ENCODE peak calls at places on chromosomes 11 and 22, in seven cellular contexts. One of them, this sample, is unnamed.

GRCh38 chr22:31344369-31345330 is 1.5 kb downstream of the PATZ1 start:
- DNase-seq in stimulated activated effector memory CD8-positive, alpha-beta T cell treated with anti-CD3 and anti-CD28 coated beads, Interleukin-12 subunit alpha, Interleukin-12 subunit beta, amount 100 ng/mL, for 72 hours: no peak
- DNase-seq in stimulated activated CD4-positive, alpha-beta T cell treated with anti-CD3 and anti-CD28 coated beads, Interleukin-2, amount 100 ng/mL, for 24 hours: peak
- DNase-seq in germinal center: peak
- DNase-seq in T-helper 2 cell: peak
- DNase-seq in amygdala: no peak
- DNase-seq in mammary epithelial cell: no peak
- DNase-seq in this sample: peak

GRCh38 chr11:107702723-107703122 is 9.1 kb downstream of the SLN start:
- DNase-seq in stimulated activated CD4-positive, alpha-beta T cell treated with anti-CD3 and anti-CD28 coated beads, Interleukin-2, amount 100 ng/mL, for 24 hours: no peak
- DNase-seq in stimulated activated effector memory CD8-positive, alpha-beta T cell treated with anti-CD3 and anti-CD28 coated beads, Interleukin-12 subunit alpha, Interleukin-12 subunit beta, amount 100 ng/mL, for 72 hours: no peak
- DNase-seq in T-helper 2 cell: no peak
- DNase-seq in amygdala: no peak
- DNase-seq in germinal center: no peak
- DNase-seq in mammary epithelial cell: no peak
- DNase-seq in this sample: no peak

GRCh38 chr11:43072096-43072495 is 239.7 kb upstream of the API5 start:
- DNase-seq in amygdala: no peak
- DNase-seq in T-helper 2 cell: no peak
- DNase-seq in stimulated activated CD4-positive, alpha-beta T cell treated with anti-CD3 and anti-CD28 coated beads, Interleukin-2, amount 100 ng/mL, for 24 hours: no peak
- DNase-seq in stimulated activated effector memory CD8-positive, alpha-beta T cell treated with anti-CD3 and anti-CD28 coated beads, Interleukin-12 subunit alpha, Interleukin-12 subunit beta, amount 100 ng/mL, for 72 hours: no peak
- DNase-seq in mammary epithelial cell: no peak
- DNase-seq in germinal center: no peak
- DNase-seq in this sample: no peak

GRCh38 chr11:87007938-87008337 is 29.8 kb upstream of the TMEM135 start:
- DNase-seq in germinal center: no peak
- DNase-seq in stimulated activated effector memory CD8-positive, alpha-beta T cell treated with anti-CD3 and anti-CD28 coated beads, Interleukin-12 subunit alpha, Interleukin-12 subunit beta, amount 100 ng/mL, for 72 hours: no peak
- DNase-seq in mammary epithelial cell: no peak
- DNase-seq in T-helper 2 cell: no peak
- DNase-seq in amygdala: no peak
- DNase-seq in stimulated activated CD4-positive, alpha-beta T cell treated with anti-CD3 and anti-CD28 coated beads, Interleukin-2, amount 100 ng/mL, for 24 hours: no peak
- DNase-seq in this sample: no peak

GRCh38 chr11:35579557-35580396 is 38.5 kb upstream of the FJX1 start:
- DNase-seq in T-helper 2 cell: no peak
- DNase-seq in stimulated activated effector memory CD8-positive, alpha-beta T cell treated with anti-CD3 and anti-CD28 coated beads, Interleukin-12 subunit alpha, Interleukin-12 subunit beta, amount 100 ng/mL, for 72 hours: no peak
- DNase-seq in mammary epithelial cell: peak
- DNase-seq in amygdala: no peak
- DNase-seq in germinal center: no peak
- DNase-seq in stimulated activated CD4-positive, alpha-beta T cell treated with anti-CD3 and anti-CD28 coated beads, Interleukin-2, amount 100 ng/mL, for 24 hours: no peak
- DNase-seq in this sample: no peak

GRCh38 chr11:102177974-102178631 is 67.9 kb downstream of the YAP1 start:
- DNase-seq in germinal center: peak
- DNase-seq in amygdala: no peak
- DNase-seq in mammary epithelial cell: peak
- DNase-seq in stimulated activated effector memory CD8-positive, alpha-beta T cell treated with anti-CD3 and anti-CD28 coated beads, Interleukin-12 subunit alpha, Interleukin-12 subunit beta, amount 100 ng/mL, for 72 hours: no peak
- DNase-seq in T-helper 2 cell: no peak
- DNase-seq in stimulated activated CD4-positive, alpha-beta T cell treated with anti-CD3 and anti-CD28 coated beads, Interleukin-2, amount 100 ng/mL, for 24 hours: no peak
- DNase-seq in this sample: no peak

GRCh38 chr11:63671322-63672155 is at the start of gene ATL3:
- DNase-seq in mammary epithelial cell: peak
- DNase-seq in amygdala: peak
- DNase-seq in stimulated activated CD4-positive, alpha-beta T cell treated with anti-CD3 and anti-CD28 coated beads, Interleukin-2, amount 100 ng/mL, for 24 hours: peak
- DNase-seq in stimulated activated effector memory CD8-positive, alpha-beta T cell treated with anti-CD3 and anti-CD28 coated beads, Interleukin-12 subunit alpha, Interleukin-12 subunit beta, amount 100 ng/mL, for 72 hours: peak
- DNase-seq in T-helper 2 cell: peak
- DNase-seq in germinal center: peak
- DNase-seq in this sample: peak

GRCh38 chr11:2207773-2208621 is 36.4 kb upstream of the TH start:
- DNase-seq in mammary epithelial cell: peak
- DNase-seq in stimulated activated CD4-positive, alpha-beta T cell treated with anti-CD3 and anti-CD28 coated beads, Interleukin-2, amount 100 ng/mL, for 24 hours: peak
- DNase-seq in T-helper 2 cell: no peak
- DNase-seq in amygdala: no peak
- DNase-seq in stimulated activated effector memory CD8-positive, alpha-beta T cell treated with anti-CD3 and anti-CD28 coated beads, Interleukin-12 subunit alpha, Interleukin-12 subunit beta, amount 100 ng/mL, for 72 hours: no peak
- DNase-seq in germinal center: no peak
- DNase-seq in this sample: no peak

GRCh38 chr11:45089251-45089650 is 57.2 kb upstream of the PRDM11 start:
- DNase-seq in germinal center: no peak
- DNase-seq in stimulated activated effector memory CD8-positive, alpha-beta T cell treated with anti-CD3 and anti-CD28 coated beads, Interleukin-12 subunit alpha, Interleukin-12 subunit beta, amount 100 ng/mL, for 72 hours: no peak
- DNase-seq in T-helper 2 cell: no peak
- DNase-seq in stimulated activated CD4-positive, alpha-beta T cell treated with anti-CD3 and anti-CD28 coated beads, Interleukin-2, amount 100 ng/mL, for 24 hours: no peak
- DNase-seq in mammary epithelial cell: peak
- DNase-seq in amygdala: peak
- DNase-seq in this sample: no peak

GRCh38 chr11:75663808-75664207 is 5.0 kb downstream of the MAP6 start:
- DNase-seq in T-helper 2 cell: no peak
- DNase-seq in stimulated activated effector memory CD8-positive, alpha-beta T cell treated with anti-CD3 and anti-CD28 coated beads, Interleukin-12 subunit alpha, Interleukin-12 subunit beta, amount 100 ng/mL, for 72 hours: no peak
- DNase-seq in amygdala: no peak
- DNase-seq in stimulated activated CD4-positive, alpha-beta T cell treated with anti-CD3 and anti-CD28 coated beads, Interleukin-2, amount 100 ng/mL, for 24 hours: no peak
- DNase-seq in germinal center: no peak
- DNase-seq in mammary epithelial cell: no peak
- DNase-seq in this sample: no peak

GRCh38 chr22:44192098-44192810 is 11.5 kb downstream of the PARVG start:
- DNase-seq in germinal center: no peak
- DNase-seq in stimulated activated CD4-positive, alpha-beta T cell treated with anti-CD3 and anti-CD28 coated beads, Interleukin-2, amount 100 ng/mL, for 24 hours: peak
- DNase-seq in amygdala: no peak
- DNase-seq in T-helper 2 cell: peak
- DNase-seq in stimulated activated effector memory CD8-positive, alpha-beta T cell treated with anti-CD3 and anti-CD28 coated beads, Interleukin-12 subunit alpha, Interleukin-12 subunit beta, amount 100 ng/mL, for 72 hours: peak
- DNase-seq in mammary epithelial cell: peak
- DNase-seq in this sample: peak

GRCh38 chr11:110029714-110030113 is 63.5 kb upstream of the ZC3H12C start:
- DNase-seq in germinal center: no peak
- DNase-seq in T-helper 2 cell: no peak
- DNase-seq in stimulated activated CD4-positive, alpha-beta T cell treated with anti-CD3 and anti-CD28 coated beads, Interleukin-2, amount 100 ng/mL, for 24 hours: no peak
- DNase-seq in stimulated activated effector memory CD8-positive, alpha-beta T cell treated with anti-CD3 and anti-CD28 coated beads, Interleukin-12 subunit alpha, Interleukin-12 subunit beta, amount 100 ng/mL, for 72 hours: no peak
- DNase-seq in mammary epithelial cell: no peak
- DNase-seq in amygdala: no peak
- DNase-seq in this sample: no peak

GRCh38 chr11:131962818-131963217 is 592.4 kb downstream of the NTM start:
- DNase-seq in amygdala: no peak
- DNase-seq in germinal center: no peak
- DNase-seq in T-helper 2 cell: no peak
- DNase-seq in stimulated activated effector memory CD8-positive, alpha-beta T cell treated with anti-CD3 and anti-CD28 coated beads, Interleukin-12 subunit alpha, Interleukin-12 subunit beta, amount 100 ng/mL, for 72 hours: no peak
- DNase-seq in mammary epithelial cell: no peak
- DNase-seq in stimulated activated CD4-positive, alpha-beta T cell treated with anti-CD3 and anti-CD28 coated beads, Interleukin-2, amount 100 ng/mL, for 24 hours: no peak
- DNase-seq in this sample: no peak

GRCh38 chr11:78830277-78830676 is 255.6 kb upstream of the NARS2 start:
- DNase-seq in germinal center: no peak
- DNase-seq in amygdala: no peak
- DNase-seq in T-helper 2 cell: no peak
- DNase-seq in mammary epithelial cell: no peak
- DNase-seq in stimulated activated effector memory CD8-positive, alpha-beta T cell treated with anti-CD3 and anti-CD28 coated beads, Interleukin-12 subunit alpha, Interleukin-12 subunit beta, amount 100 ng/mL, for 72 hours: no peak
- DNase-seq in stimulated activated CD4-positive, alpha-beta T cell treated with anti-CD3 and anti-CD28 coated beads, Interleukin-2, amount 100 ng/mL, for 24 hours: no peak
- DNase-seq in this sample: no peak

GRCh38 chr11:32421992-32422391 is 13.3 kb downstream of the WT1 start:
- DNase-seq in germinal center: no peak
- DNase-seq in mammary epithelial cell: no peak
- DNase-seq in amygdala: no peak
- DNase-seq in stimulated activated CD4-positive, alpha-beta T cell treated with anti-CD3 and anti-CD28 coated beads, Interleukin-2, amount 100 ng/mL, for 24 hours: no peak
- DNase-seq in stimulated activated effector memory CD8-positive, alpha-beta T cell treated with anti-CD3 and anti-CD28 coated beads, Interleukin-12 subunit alpha, Interleukin-12 subunit beta, amount 100 ng/mL, for 72 hours: no peak
- DNase-seq in T-helper 2 cell: no peak
- DNase-seq in this sample: no peak

GRCh38 chr11:66233301-66233700 is 35.1 kb upstream of the RAB1B start:
- DNase-seq in T-helper 2 cell: no peak
- DNase-seq in stimulated activated CD4-positive, alpha-beta T cell treated with anti-CD3 and anti-CD28 coated beads, Interleukin-2, amount 100 ng/mL, for 24 hours: no peak
- DNase-seq in amygdala: no peak
- DNase-seq in stimulated activated effector memory CD8-positive, alpha-beta T cell treated with anti-CD3 and anti-CD28 coated beads, Interleukin-12 subunit alpha, Interleukin-12 subunit beta, amount 100 ng/mL, for 72 hours: no peak
- DNase-seq in germinal center: no peak
- DNase-seq in mammary epithelial cell: no peak
- DNase-seq in this sample: no peak

GRCh38 chr11:134511255-134511654 is 99.2 kb upstream of the B3GAT1 start:
- DNase-seq in mammary epithelial cell: no peak
- DNase-seq in stimulated activated effector memory CD8-positive, alpha-beta T cell treated with anti-CD3 and anti-CD28 coated beads, Interleukin-12 subunit alpha, Interleukin-12 subunit beta, amount 100 ng/mL, for 72 hours: no peak
- DNase-seq in T-helper 2 cell: no peak
- DNase-seq in stimulated activated CD4-positive, alpha-beta T cell treated with anti-CD3 and anti-CD28 coated beads, Interleukin-2, amount 100 ng/mL, for 24 hours: no peak
- DNase-seq in germinal center: no peak
- DNase-seq in amygdala: no peak
- DNase-seq in this sample: no peak

GRCh38 chr11:66278396-66279091 is 569 bp downstream of the CNIH2 start:
- DNase-seq in germinal center: no peak
- DNase-seq in T-helper 2 cell: no peak
- DNase-seq in stimulated activated effector memory CD8-positive, alpha-beta T cell treated with anti-CD3 and anti-CD28 coated beads, Interleukin-12 subunit alpha, Interleukin-12 subunit beta, amount 100 ng/mL, for 72 hours: no peak
- DNase-seq in amygdala: no peak
- DNase-seq in stimulated activated CD4-positive, alpha-beta T cell treated with anti-CD3 and anti-CD28 coated beads, Interleukin-2, amount 100 ng/mL, for 24 hours: no peak
- DNase-seq in mammary epithelial cell: no peak
- DNase-seq in this sample: no peak

GRCh38 chr22:29769723-29770321 is 2.7 kb downstream of the UQCR10 start:
- DNase-seq in stimulated activated CD4-positive, alpha-beta T cell treated with anti-CD3 and anti-CD28 coated beads, Interleukin-2, amount 100 ng/mL, for 24 hours: no peak
- DNase-seq in T-helper 2 cell: no peak
- DNase-seq in amygdala: no peak
- DNase-seq in germinal center: no peak
- DNase-seq in mammary epithelial cell: no peak
- DNase-seq in stimulated activated effector memory CD8-positive, alpha-beta T cell treated with anti-CD3 and anti-CD28 coated beads, Interleukin-12 subunit alpha, Interleukin-12 subunit beta, amount 100 ng/mL, for 72 hours: no peak
- DNase-seq in this sample: no peak

GRCh38 chr11:16326679-16327297 is 29.6 kb downstream of the SOX6 start:
- DNase-seq in stimulated activated CD4-positive, alpha-beta T cell treated with anti-CD3 and anti-CD28 coated beads, Interleukin-2, amount 100 ng/mL, for 24 hours: no peak
- DNase-seq in T-helper 2 cell: no peak
- DNase-seq in germinal center: no peak
- DNase-seq in stimulated activated effector memory CD8-positive, alpha-beta T cell treated with anti-CD3 and anti-CD28 coated beads, Interleukin-12 subunit alpha, Interleukin-12 subunit beta, amount 100 ng/mL, for 72 hours: no peak
- DNase-seq in amygdala: no peak
- DNase-seq in mammary epithelial cell: peak
- DNase-seq in this sample: no peak

GRCh38 chr22:36727110-36727509 is 23.6 kb upstream of the CACNG2 start:
- DNase-seq in stimulated activated CD4-positive, alpha-beta T cell treated with anti-CD3 and anti-CD28 coated beads, Interleukin-2, amount 100 ng/mL, for 24 hours: no peak
- DNase-seq in mammary epithelial cell: no peak
- DNase-seq in amygdala: no peak
- DNase-seq in stimulated activated effector memory CD8-positive, alpha-beta T cell treated with anti-CD3 and anti-CD28 coated beads, Interleukin-12 subunit alpha, Interleukin-12 subunit beta, amount 100 ng/mL, for 72 hours: no peak
- DNase-seq in germinal center: no peak
- DNase-seq in T-helper 2 cell: no peak
- DNase-seq in this sample: no peak

GRCh38 chr22:48175721-48176120 is 1413.3 kb downstream of the TBC1D22A start:
- DNase-seq in germinal center: no peak
- DNase-seq in amygdala: no peak
- DNase-seq in stimulated activated CD4-positive, alpha-beta T cell treated with anti-CD3 and anti-CD28 coated beads, Interleukin-2, amount 100 ng/mL, for 24 hours: no peak
- DNase-seq in mammary epithelial cell: no peak
- DNase-seq in T-helper 2 cell: no peak
- DNase-seq in stimulated activated effector memory CD8-positive, alpha-beta T cell treated with anti-CD3 and anti-CD28 coated beads, Interleukin-12 subunit alpha, Interleukin-12 subunit beta, amount 100 ng/mL, for 72 hours: no peak
- DNase-seq in this sample: no peak

GRCh38 chr22:48895341-48895740 is 932.3 kb downstream of the BRD1 start:
- DNase-seq in mammary epithelial cell: no peak
- DNase-seq in germinal center: no peak
- DNase-seq in amygdala: no peak
- DNase-seq in stimulated activated CD4-positive, alpha-beta T cell treated with anti-CD3 and anti-CD28 coated beads, Interleukin-2, amount 100 ng/mL, for 24 hours: peak
- DNase-seq in stimulated activated effector memory CD8-positive, alpha-beta T cell treated with anti-CD3 and anti-CD28 coated beads, Interleukin-12 subunit alpha, Interleukin-12 subunit beta, amount 100 ng/mL, for 72 hours: no peak
- DNase-seq in T-helper 2 cell: no peak
- DNase-seq in this sample: no peak

GRCh38 chr11:76805206-76805913 is 22.2 kb downstream of the TSKU start:
- DNase-seq in stimulated activated CD4-positive, alpha-beta T cell treated with anti-CD3 and anti-CD28 coated beads, Interleukin-2, amount 100 ng/mL, for 24 hours: peak
- DNase-seq in T-helper 2 cell: no peak
- DNase-seq in stimulated activated effector memory CD8-positive, alpha-beta T cell treated with anti-CD3 and anti-CD28 coated beads, Interleukin-12 subunit alpha, Interleukin-12 subunit beta, amount 100 ng/mL, for 72 hours: no peak
- DNase-seq in germinal center: no peak
- DNase-seq in mammary epithelial cell: peak
- DNase-seq in amygdala: no peak
- DNase-seq in this sample: no peak

GRCh38 chr11:36729765-36730164 is 131.7 kb upstream of the RAG2 start:
- DNase-seq in stimulated activated CD4-positive, alpha-beta T cell treated with anti-CD3 and anti-CD28 coated beads, Interleukin-2, amount 100 ng/mL, for 24 hours: no peak
- DNase-seq in T-helper 2 cell: no peak
- DNase-seq in amygdala: no peak
- DNase-seq in stimulated activated effector memory CD8-positive, alpha-beta T cell treated with anti-CD3 and anti-CD28 coated beads, Interleukin-12 subunit alpha, Interleukin-12 subunit beta, amount 100 ng/mL, for 72 hours: no peak
- DNase-seq in germinal center: no peak
- DNase-seq in mammary epithelial cell: no peak
- DNase-seq in this sample: no peak